ENCODE peak calls at places on chromosomes 16 and 17, in six cellular contexts. J is keratinocyte, H is body of pancreas, A is sigmoid colon, N is GM23338, S is left lung. M is an unnamed sample.

GRCh38 chr17:45227101-45227591 is 5.5 kb downstream of the FMNL1 start:
- DNase-seq in A (no peak), H (no peak), N (no peak), S (peak), J (no peak), M (no peak)

GRCh38 chr17:42405963-42406495 is 17.0 kb downstream of the CAVIN1 start:
- DNase-seq in H (peak), J (no peak), A (peak), N (peak), S (peak), M (peak)

GRCh38 chr16:8622315-8622656 is 788 bp downstream of the METTL22 start:
- DNase-seq in S (no peak), J (no peak), A (no peak), H (no peak), N (no peak), M (no peak)

GRCh38 chr16:85329059-85329812 is 217.0 kb upstream of the CIBAR2 start:
- DNase-seq in J (no peak), N (peak), S (no peak), H (no peak), A (no peak), M (no peak)

GRCh38 chr17:77778636-77779524 is 179.6 kb upstream of the TNRC6C start:
- DNase-seq in S (peak), N (no peak), A (peak), H (peak), J (no peak), M (peak)

GRCh38 chr16:88355389-88356123 is 27.2 kb upstream of the ZNF469 start:
- DNase-seq in S (peak), A (peak), J (no peak), H (no peak), N (no peak), M (no peak)

GRCh38 chr17:7631398-7632380 is 1.8 kb downstream of the SHBG start:
- DNase-seq in J (no peak), N (no peak), S (no peak), H (no peak), A (no peak), M (no peak)

GRCh38 chr17:50060951-50061712 is 5.2 kb downstream of the ITGA3 start:
- DNase-seq in A (peak), H (peak), N (no peak), S (no peak), J (no peak), M (peak)

GRCh38 chr17:67449065-67449464 is 72.0 kb downstream of the PITPNC1 start:
- DNase-seq in S (no peak), J (no peak), H (no peak), N (no peak), A (no peak), M (no peak)

GRCh38 chr17:27532269-27533067 is 76.2 kb downstream of the KSR1 start:
- DNase-seq in H (peak), S (peak), A (peak), J (no peak), N (peak), M (peak)

GRCh38 chr17:8963665-8964258 is 1.7 kb downstream of the PIK3R5 start:
- DNase-seq in A (no peak), S (no peak), N (no peak), H (no peak), J (no peak), M (no peak)

GRCh38 chr17:71412803-71413202 is 708.0 kb upstream of the SOX9 start:
- DNase-seq in N (no peak), J (peak), S (no peak), A (no peak), H (no peak), M (no peak)

GRCh38 chr17:47117386-47117785 is 71.7 kb downstream of the CDC27 start:
- DNase-seq in S (no peak), H (no peak), J (no peak), A (no peak), N (no peak), M (no peak)

GRCh38 chr16:12087901-12088364 is 111.4 kb downstream of the SNX29 start:
- DNase-seq in N (no peak), H (no peak), J (no peak), A (peak), S (no peak), M (no peak)

GRCh38 chr17:61967729-61968128 is 39.9 kb upstream of the INTS2 start:
- DNase-seq in H (no peak), A (no peak), N (no peak), J (no peak), S (no peak), M (no peak)

GRCh38 chr17:38341035-38341721 is 2.6 kb downstream of the GPR179 start:
- DNase-seq in N (peak), A (peak), H (peak), S (peak), J (no peak), M (no peak)

GRCh38 chr16:51151951-51152663 is 1.0 kb upstream of the SALL1 start:
- DNase-seq in A (no peak), H (peak), S (peak), J (no peak), N (peak), M (no peak)

GRCh38 chr17:7019839-7020519 is 2.9 kb upstream of the BCL6B start:
- DNase-seq in S (no peak), N (peak), J (no peak), A (peak), H (peak), M (peak)

GRCh38 chr17:1865252-1866037 is 35.6 kb downstream of the RPA1 start:
- DNase-seq in J (no peak), H (peak), S (no peak), A (no peak), N (peak), M (no peak)

GRCh38 chr17:71709271-71709670 is 411.5 kb upstream of the SOX9 start:
- DNase-seq in N (no peak), A (no peak), H (no peak), S (no peak), J (no peak), M (no peak)

GRCh38 chr17:11880714-11881113 is 116.6 kb downstream of the ZNF18 start:
- DNase-seq in S (no peak), H (no peak), A (no peak), J (peak), N (no peak), M (no peak)

GRCh38 chr16:1775846-1776671 is 3.1 kb upstream of the MRPS34 start:
- DNase-seq in J (no peak), A (no peak), N (no peak), S (no peak), H (no peak), M (no peak)

GRCh38 chr17:28704219-28704858 is 7.3 kb downstream of the PROCA1 start:
- DNase-seq in A (no peak), H (no peak), N (no peak), J (no peak), S (no peak), M (no peak)

GRCh38 chr17:61749823-61750404 is 113.4 kb downstream of the BRIP1 start:
- DNase-seq in H (no peak), S (no peak), J (no peak), N (no peak), A (no peak), M (no peak)

GRCh38 chr17:82316651-82317393 is 586 bp downstream of the CD7 start:
- DNase-seq in N (no peak), S (no peak), H (no peak), J (no peak), A (no peak), M (no peak)

GRCh38 chr17:82318772-82319606 is 1.6 kb upstream of the CD7 start:
- DNase-seq in N (no peak), A (no peak), H (no peak), S (no peak), J (no peak), M (no peak)

GRCh38 chr17:82317394-82318168 is at the start of gene CD7:
- DNase-seq in S (no peak), J (no peak), N (no peak), A (no peak), H (no peak), M (no peak)

GRCh38 chr17:82319619-82320062 is 2.2 kb upstream of the CD7 start:
- DNase-seq in N (no peak), S (no peak), J (no peak), H (no peak), A (no peak), M (no peak)

GRCh38 chr17:82318169-82318498 is 726 bp upstream of the CD7 start:
- DNase-seq in A (no peak), N (no peak), S (no peak), H (no peak), J (no peak), M (no peak)
- H3K4me3 ChIP-seq in A (no peak), N (no peak), S (no peak), H (no peak), J (no peak), M (no peak)

DNA sequence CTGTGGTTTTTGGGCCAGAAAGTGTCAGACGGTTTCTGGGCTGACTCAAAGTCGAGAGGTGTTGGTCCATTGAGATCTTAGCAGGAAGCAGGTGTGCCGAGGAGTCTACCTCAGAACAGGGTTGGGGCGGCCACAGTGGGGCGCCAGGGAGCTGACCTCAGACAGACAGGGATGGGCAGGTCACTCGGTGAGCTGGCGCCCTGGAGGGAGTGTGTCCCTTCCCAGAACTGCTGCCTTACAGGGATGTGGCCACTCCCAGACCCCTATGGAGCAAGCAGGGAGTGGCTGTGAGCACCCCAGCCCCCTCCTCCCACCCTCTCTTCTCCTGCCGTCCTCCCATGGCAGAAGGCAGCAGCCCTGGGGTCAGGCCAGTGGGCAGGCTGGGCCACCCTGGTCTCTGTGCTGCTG is 14.0 kb upstream of the DPEP1 start:
- DNase-seq in H (peak), A (no peak), S (peak), N (peak), J (no peak), M (no peak)
- TF ChIP-seq CTCF in H (no peak), A (no peak), S (no peak), N (peak), J (peak), M (no peak)

DNA sequence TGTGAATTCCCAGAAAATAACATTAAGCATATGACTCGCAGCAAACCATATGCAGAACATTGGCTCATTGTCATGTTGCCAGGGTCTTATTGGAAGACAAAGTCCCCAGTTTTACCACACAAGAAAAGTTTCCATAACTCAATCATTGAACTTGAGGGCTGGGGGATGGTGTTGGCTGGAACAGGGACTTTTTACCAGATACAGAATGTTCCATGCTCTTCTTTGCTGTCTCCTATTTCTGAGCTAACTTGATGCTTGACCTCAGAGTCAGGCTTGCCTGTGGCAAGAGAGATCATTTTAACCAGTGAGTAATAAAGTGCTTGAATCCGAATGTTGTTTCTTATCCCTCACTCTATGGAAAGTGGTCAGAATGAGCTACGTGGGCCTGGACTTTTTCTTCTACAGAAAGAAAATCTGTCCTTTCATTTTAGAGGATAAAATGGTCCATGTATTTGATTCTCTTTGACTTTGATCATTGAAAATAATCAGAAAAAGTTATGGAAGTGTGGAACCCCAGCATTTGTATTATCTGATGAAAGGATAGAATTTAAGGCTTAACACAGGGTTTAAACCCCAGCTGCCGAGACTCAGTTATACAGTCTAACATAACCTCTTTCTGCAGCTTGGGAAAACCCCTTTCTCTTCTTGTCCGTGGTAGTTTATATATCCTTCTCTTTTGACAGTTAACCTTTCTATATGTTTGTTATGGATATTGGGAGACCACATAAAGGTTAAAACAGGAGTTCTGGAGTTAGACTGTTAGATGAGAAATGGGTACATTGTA is 67.0 kb downstream of the TUBD1 start:
- DNase-seq in A (no peak), N (no peak), J (no peak), S (no peak), H (no peak), M (no peak)
- H3K4me3 ChIP-seq in A (no peak), N (no peak), J (no peak), S (no peak), H (no peak), M (no peak)

GRCh38 chr16:71645450-71645849 is 19.5 kb downstream of the MARVELD3 start:
- DNase-seq in S (no peak), H (peak), J (no peak), A (no peak), N (peak), M (no peak)
- TF ChIP-seq CTCF in S (no peak), H (peak), J (peak), A (no peak), N (peak), M (no peak)

GRCh38 chr16:49700222-49700927 is 155.5 kb downstream of the ZNF423 start:
- DNase-seq in J (no peak), N (peak), S (no peak), H (no peak), A (peak), M (peak)
- H3K4me3 ChIP-seq in J (no peak), N (peak), S (no peak), H (no peak), A (no peak), M (no peak)

GRCh38 chr17:63117431-63117830 is 151.4 kb downstream of the TANC2 start:
- DNase-seq in N (no peak), H (no peak), S (no peak), J (no peak), A (no peak), M (no peak)

GRCh38 chr17:63116967-63117366 is 150.9 kb downstream of the TANC2 start:
- DNase-seq in A (no peak), S (no peak), H (peak), N (peak), J (no peak), M (no peak)

GRCh38 chr17:63116228-63116627 is 150.2 kb downstream of the TANC2 start:
- DNase-seq in H (no peak), J (no peak), A (no peak), S (no peak), N (peak), M (no peak)

DNA sequence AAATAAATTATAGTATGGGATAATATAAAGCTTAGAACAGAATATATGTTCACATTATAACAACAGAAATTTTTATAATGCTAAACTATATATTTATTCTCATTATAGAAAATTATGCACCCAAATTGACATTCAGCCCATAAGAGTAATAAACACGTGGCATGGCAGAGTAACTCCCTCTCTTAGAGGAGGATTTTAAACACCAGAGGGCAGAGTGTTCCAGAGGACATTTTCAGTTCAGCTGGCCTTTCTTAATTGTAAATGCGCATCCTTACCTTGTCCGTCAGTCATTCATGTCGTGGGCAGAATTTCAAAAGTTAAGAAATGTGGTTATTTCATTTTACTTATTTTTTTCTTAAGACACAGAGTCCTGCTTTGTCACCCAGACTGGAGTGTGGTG is 147.1 kb downstream of the TANC2 start:
- DNase-seq in J (no peak), A (no peak), H (no peak), N (peak), S (no peak), M (no peak)
- TF ChIP-seq CTCF in J (no peak), A (no peak), H (no peak), N (peak), S (no peak), M (no peak)

GRCh38 chr17:40821536-40821935 is 878 bp downstream of the KRT10 start:
- DNase-seq in S (no peak), H (no peak), A (no peak), N (no peak), J (no peak), M (no peak)
- H3K4me3 ChIP-seq in S (no peak), H (no peak), A (no peak), N (no peak), J (no peak), M (no peak)